ENCODE peak calls at places on chromosomes 4 and X, in nine cellular contexts. T is NCI-H460, B is cardiac muscle cell, C is NCI-H446 treated with DMSO at 0.1 percent for 48 hours, G is HS-27A, Q is AG09309, N is HFFc6, X is pancreas, R is hepatocyte. I is an unnamed sample.

GRCh38 chr4:186657766-186658165 is 65.9 kb downstream of the FAT1 start:
- DNase-seq in T (peak; percentile 8), B (no peak), C (no peak), G (no peak), Q (no peak), N (no peak), X (no peak), R (no peak), I (no peak)

GRCh38 chrX:15384304-15384703 is at the start of gene VEGFD:
- DNase-seq in T (no peak), B (peak; percentile 56), C (no peak), G (no peak), Q (no peak), N (no peak), X (no peak), R (no peak), I (no peak)

GRCh38 chr4:26613242-26613641 is 29.4 kb downstream of the TBC1D19 start:
- DNase-seq in T (no peak), B (no peak), C (no peak), G (no peak), Q (no peak), N (no peak), X (no peak), R (no peak), I (no peak)

GRCh38 chr4:113981591-113981990 is 2.1 kb upstream of the ARSJ start:
- DNase-seq in T (no peak), B (no peak), C (no peak), G (no peak), Q (no peak), N (no peak), X (no peak), R (no peak), I (no peak)

GRCh38 chrX:49037883-49038475 is 5.2 kb downstream of the TFE3 start:
- DNase-seq in T (no peak), B (no peak), C (no peak), G (no peak), Q (no peak), N (peak; percentile 69), X (no peak), R (no peak), I (no peak)

GRCh38 chr4:55069248-55069647 is 56.1 kb downstream of the KDR start:
- DNase-seq in T (no peak), B (no peak), C (no peak), G (no peak), Q (no peak), N (no peak), X (no peak), R (peak; percentile 34), I (no peak)

GRCh38 chrX:69093960-69094935 is 71.0 kb downstream of the PJA1 start:
- DNase-seq in T (peak; percentile 23), B (peak; percentile 78), C (no peak), G (peak; percentile 2), Q (peak; percentile 14), N (peak; percentile 39), X (peak; percentile 25), R (peak; percentile 74), I (no peak)

GRCh38 chrX:120749141-120749846 is 119.4 kb upstream of the C1GALT1C1 start:
- DNase-seq in T (no peak), B (no peak), C (no peak), G (no peak), Q (no peak), N (peak; percentile 39), X (no peak), R (no peak), I (no peak)

GRCh38 chr4:20679946-20680345 is 20.3 kb upstream of the PACRGL start:
- DNase-seq in T (no peak), B (no peak), C (no peak), G (no peak), Q (no peak), N (no peak), X (no peak), R (no peak), I (no peak)

GRCh38 chr4:47842985-47843384 is 5.1 kb upstream of the CORIN start:
- DNase-seq in T (no peak), B (no peak), C (no peak), G (no peak), Q (no peak), N (no peak), X (no peak), R (no peak), I (no peak)

GRCh38 chrX:21658152-21658737 is at the start of gene KLHL34:
- DNase-seq in T (no peak), B (peak; percentile 13), C (no peak), G (no peak), Q (no peak), N (no peak), X (no peak), R (no peak), I (no peak)

GRCh38 chr4:77193511-77194236 is 36.7 kb downstream of the CCNG2 start:
- DNase-seq in T (no peak), B (no peak), C (no peak), G (no peak), Q (no peak), N (no peak), X (no peak), R (no peak), I (peak; percentile 69)

GRCh38 chrX:18146954-18147353 is 73.7 kb downstream of the BEND2 start:
- DNase-seq in T (peak; percentile 26), B (peak; percentile 72), C (no peak), G (no peak), Q (no peak), N (no peak), X (no peak), R (peak; percentile 57), I (no peak)

GRCh38 chrX:131068945-131069719 is 11.0 kb downstream of the ARHGAP36 start:
- DNase-seq in T (peak; percentile 47), B (peak; percentile 84), C (no peak), G (no peak), Q (no peak), N (no peak), X (peak; percentile 34), R (peak; percentile 54), I (no peak)

GRCh38 chr4:37678624-37679023 is 7.6 kb downstream of the RELL1 start:
- DNase-seq in T (no peak), B (no peak), C (no peak), G (peak; percentile 26), Q (no peak), N (no peak), X (no peak), R (no peak), I (no peak)

GRCh38 chr4:47032405-47033106 is 1.2 kb downstream of the GABRB1 start:
- DNase-seq in T (peak; percentile 30), B (peak; percentile 87), C (peak; percentile 62), G (peak; percentile 60), Q (no peak), N (no peak), X (peak; percentile 12), R (peak; percentile 84), I (no peak)